ENCODE peak calls at places on chromosomes 6 and 20, in four cellular contexts. X is H1, Y is SK-N-SH, G is K562. N is an unnamed sample.

GRCh38 chr6:25660512-25660911 is 8.5 kb downstream of the SCGN start:
- DNase-seq in X (no peak), Y (no peak), G (peak), N (no peak)

GRCh38 chr6:35368038-35368887 is 25.9 kb downstream of the PPARD start:
- DNase-seq in X (no peak), Y (no peak), G (no peak), N (no peak)

GRCh38 chr6:87907521-87907920 is 140.1 kb upstream of the SPACA1 start:
- DNase-seq in X (no peak), Y (no peak), G (no peak), N (no peak)

GRCh38 chr6:150267686-150268561 is 100.9 kb upstream of the IYD start:
- DNase-seq in X (no peak), Y (no peak), G (peak), N (no peak)

GRCh38 chr6:149065658-149066556 is 251.6 kb upstream of the TAB2 start:
- DNase-seq in X (no peak), Y (no peak), G (no peak), N (no peak)

GRCh38 chr6:6923605-6924004 is 184.2 kb upstream of the RREB1 start:
- DNase-seq in X (no peak), Y (no peak), G (no peak), N (no peak)

GRCh38 chr6:136550330-136551071 is at the start of gene MAP7:
- DNase-seq in X (peak), Y (peak), G (peak), N (peak)

GRCh38 chr6:149933036-149933435 is 8.8 kb upstream of the ULBP2 start:
- DNase-seq in X (no peak), Y (no peak), G (no peak), N (no peak)

GRCh38 chr6:42404494-42404893 is 47.2 kb downstream of the TRERF1 start:
- DNase-seq in X (no peak), Y (no peak), G (peak), N (no peak)

GRCh38 chr6:162976141-162976540 is 248.4 kb downstream of the PACRG start:
- DNase-seq in X (no peak), Y (no peak), G (no peak), N (no peak)

GRCh38 chr6:157157228-157157627 is 166.1 kb downstream of the TMEM242 start:
- DNase-seq in X (no peak), Y (no peak), G (no peak), N (no peak)

GRCh38 chr6:74068945-74069570 is 373.1 kb downstream of the CD109 start:
- DNase-seq in X (no peak), Y (no peak), G (no peak), N (no peak)

GRCh38 chr6:4287811-4288244 is 152.5 kb upstream of the ECI2 start:
- DNase-seq in X (no peak), Y (peak), G (no peak), N (no peak)

GRCh38 chr6:56713285-56713684 is 70.6 kb upstream of the DST start:
- DNase-seq in X (no peak), Y (no peak), G (no peak), N (no peak)
- TF ChIP-seq TEAD4 in X (no peak), Y (no peak), G (no peak), N (no peak)

GRCh38 chr6:32700391-32701040 is 34.1 kb upstream of the HLA-DQB1 start:
- DNase-seq in X (peak), Y (peak), G (peak), N (peak)
- TF ChIP-seq TEAD4 in X (no peak), Y (no peak), G (no peak), N (no peak)

GRCh38 chr20:18154342-18154741 is 16.7 kb downstream of the KAT14 start:
- DNase-seq in X (no peak), Y (no peak), G (no peak), N (no peak)
- TF ChIP-seq TEAD4 in X (no peak), Y (no peak), G (no peak), N (no peak)

GRCh38 chr6:31202259-31203166 is 32.0 kb upstream of the POU5F1 start:
- DNase-seq in X (no peak), Y (no peak), G (peak), N (no peak)
- TF ChIP-seq TEAD4 in X (no peak), Y (no peak), G (no peak), N (no peak)

DNA sequence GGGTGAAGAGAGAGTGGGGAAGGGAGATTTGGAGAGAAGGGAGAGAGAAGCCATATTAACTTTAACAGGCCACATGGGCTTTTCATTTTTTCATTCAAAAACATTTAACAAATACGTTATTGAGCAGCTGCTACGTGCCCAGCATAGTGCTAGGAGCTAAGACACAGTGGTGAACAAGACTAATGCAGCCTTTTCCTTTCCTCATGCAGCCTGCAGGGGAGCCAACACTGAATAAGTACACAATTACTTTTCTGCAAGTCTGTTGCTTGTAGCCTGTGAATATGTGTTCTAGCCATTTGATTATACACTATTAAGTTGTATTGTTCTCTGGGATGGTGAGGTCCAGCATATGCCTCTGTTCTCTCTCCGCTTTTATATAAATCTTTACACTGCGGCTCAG is 1.9 kb upstream of the BLOC1S5 start:
- DNase-seq in X (no peak), Y (no peak), G (no peak), N (no peak)
- TF ChIP-seq TEAD4 in X (no peak), Y (no peak), G (no peak), N (no peak)

GRCh38 chr6:154367333-154367732 is 10.7 kb upstream of the IPCEF1 start:
- DNase-seq in X (no peak), Y (no peak), G (no peak), N (no peak)
- TF ChIP-seq TEAD4 in X (no peak), Y (no peak), G (no peak), N (no peak)

DNA sequence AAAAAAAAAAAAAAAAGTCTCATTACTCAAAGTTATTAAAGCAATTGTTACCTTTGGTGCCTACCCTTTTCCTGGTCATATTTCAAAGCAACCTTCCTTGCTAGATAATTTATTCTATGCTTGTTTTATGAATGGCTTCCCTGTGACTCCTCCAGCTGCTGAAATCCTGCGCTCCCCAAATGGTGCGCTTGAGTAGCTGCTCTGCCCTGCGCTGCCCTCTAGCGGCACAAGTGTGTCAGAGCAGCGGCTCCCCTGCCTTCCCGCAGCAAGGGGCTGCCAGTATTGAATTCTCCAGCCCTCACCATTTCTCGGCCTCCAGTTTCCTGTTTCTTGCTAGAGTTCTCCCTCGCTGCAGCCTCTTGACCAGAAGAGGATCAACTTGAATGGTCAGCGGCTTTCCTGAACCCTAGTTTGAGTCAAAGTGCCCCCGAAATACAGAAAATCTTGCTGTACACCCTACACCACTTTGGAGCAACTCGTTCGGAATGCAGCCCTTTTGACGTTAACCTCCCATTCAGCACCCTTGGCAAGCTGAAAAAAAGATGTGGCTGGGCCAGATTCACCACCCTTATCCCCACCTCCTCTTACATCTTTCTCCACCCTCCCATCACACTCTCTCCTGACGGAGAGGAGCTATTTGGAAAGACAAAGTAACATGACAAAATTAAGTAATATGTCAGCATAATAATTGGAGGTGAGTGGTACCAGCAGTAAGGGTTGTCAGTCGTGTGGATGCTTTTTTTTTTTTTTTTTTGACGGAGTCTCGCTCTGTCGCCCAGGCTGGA is 60.4 kb upstream of the KLHL31 start:
- DNase-seq in X (peak), Y (peak), G (peak), N (peak)
- TF ChIP-seq TEAD4 in X (no peak), Y (no peak), G (no peak), N (no peak)

DNA sequence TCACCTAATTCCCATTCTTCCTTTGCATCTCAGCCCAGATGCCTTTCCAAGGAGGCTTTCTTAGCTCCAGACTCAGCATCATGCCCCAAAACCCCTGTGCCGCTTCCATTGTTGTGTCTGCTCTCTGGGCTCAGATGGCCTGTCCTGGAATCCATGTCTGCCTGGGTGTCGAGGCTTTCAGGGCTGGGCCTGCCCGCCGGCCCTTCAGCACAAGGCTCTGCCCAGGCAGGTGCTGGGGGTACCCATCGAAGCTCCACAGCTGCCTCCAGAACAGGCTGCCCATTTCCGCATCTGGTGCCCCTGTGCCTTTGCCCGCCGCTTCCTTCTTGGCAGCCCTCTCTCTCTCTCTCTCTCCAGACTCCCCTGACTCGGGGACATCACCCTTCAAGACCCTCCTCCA is 1.2 kb downstream of the CPXM1 start:
- DNase-seq in X (no peak), Y (no peak), G (no peak), N (no peak)
- TF ChIP-seq TEAD4 in X (no peak), Y (no peak), G (no peak), N (no peak)